ENCODE peak calls at places on chromosomes 7 and 10, in six cellular contexts. F is NCI-H2029 treated with DMSO at 0.1 percent for 48 hours, C is neuronal stem cell, M is progenitor cell of endocrine pancreas, U is HT1080, N is Right ventricle myocardium inferior. J is an unnamed sample.

GRCh38 chr7:41104621-41105020 is 598.3 kb downstream of the INHBA start:
- DNase-seq in U (no peak), M (no peak), F (no peak), C (no peak), N (no peak), J (no peak)

GRCh38 chr7:114930107-114930521 is 8.2 kb downstream of the MDFIC start:
- DNase-seq in U (peak; percentile 15), C (peak; percentile 41), F (no peak), M (no peak), N (no peak), J (no peak)

GRCh38 chr7:69808401-69808800 is 210.1 kb downstream of the AUTS2 start:
- DNase-seq in F (no peak), C (no peak), M (no peak), N (no peak), U (no peak), J (no peak)

GRCh38 chr10:101123085-101123814 is 7.8 kb upstream of the TLX1 start:
- DNase-seq in F (no peak), U (no peak), C (no peak), M (no peak), N (no peak), J (no peak)

GRCh38 chr10:86286591-86287421 is 79.8 kb downstream of the GRID1 start:
- DNase-seq in U (no peak), C (no peak), N (no peak), M (no peak), F (no peak), J (no peak)

GRCh38 chr10:47454294-47455058 is 29.4 kb downstream of the ANXA8 start:
- DNase-seq in C (no peak), M (no peak), N (no peak), U (no peak), F (no peak), J (no peak)

GRCh38 chr7:27104244-27105149 is 2.0 kb upstream of the HOXA2 start:
- DNase-seq in M (no peak), N (no peak), F (no peak), U (no peak), C (no peak), J (no peak)

GRCh38 chr10:44004913-44005787 is 356.5 kb upstream of the ZNF32 start:
- DNase-seq in C (no peak), M (no peak), N (no peak), F (no peak), U (peak; percentile 5), J (no peak)

GRCh38 chr7:18235819-18236218 is 208.2 kb upstream of the PRPS1L1 start:
- DNase-seq in U (no peak), M (no peak), C (no peak), N (no peak), F (no peak), J (peak; percentile 31)

GRCh38 chr10:113021268-113022028 is 71.4 kb downstream of the TCF7L2 start:
- DNase-seq in M (no peak), U (no peak), N (no peak), F (no peak), C (no peak), J (no peak)

GRCh38 chr7:104931181-104931781 is 82.7 kb upstream of the KMT2E start:
- DNase-seq in C (no peak), M (no peak), U (no peak), N (no peak), F (peak; percentile 87), J (no peak)

GRCh38 chr7:108051449-108051848 is 48.5 kb upstream of the LAMB1 start:
- DNase-seq in F (no peak), C (no peak), U (no peak), M (no peak), N (no peak), J (no peak)

J was measured in foreskin keratinocyte.